ENCODE peak calls at places on chromosomes 12 and 14, in ten cellular contexts. M, W, Z, T, U, Y, K, V, J and C are unnamed samples.

GRCh38 chr14:20472566-20473206 is 3.5 kb downstream of the PNP start:
- DNase-seq in M (no peak), W (no peak), Z (no peak), T (no peak), U (no peak), Y (no peak), K (no peak), V (no peak), J (no peak), C (no peak)

GRCh38 chr12:111546758-111547383 is 52.2 kb downstream of the ATXN2 start:
- DNase-seq in M (no peak), W (no peak), Z (no peak), T (no peak), U (peak), Y (no peak), K (no peak), V (no peak), J (peak), C (no peak)

GRCh38 chr14:101820283-101820798 is 58.8 kb downstream of the PPP2R5C start:
- DNase-seq in M (no peak), W (no peak), Z (no peak), T (no peak), U (peak), Y (no peak), K (no peak), V (no peak), J (no peak), C (no peak)

GRCh38 chr12:10528150-10528953 is 22.7 kb downstream of the EIF2S3B start:
- DNase-seq in M (peak), W (no peak), Z (no peak), T (no peak), U (no peak), Y (no peak), K (no peak), V (no peak), J (no peak), C (no peak)

GRCh38 chr14:71532349-71532748 is 399.9 kb upstream of the RGS6 start:
- DNase-seq in M (no peak), W (no peak), Z (no peak), T (peak), U (no peak), Y (no peak), K (peak), V (peak), J (no peak), C (no peak)

GRCh38 chr12:65603428-65604351 is 220.6 kb upstream of the HMGA2 start:
- DNase-seq in M (peak), W (peak), Z (no peak), T (no peak), U (no peak), Y (peak), K (peak), V (peak), J (peak), C (peak)

GRCh38 chr14:91292476-91292875 is 48.0 kb upstream of the GPR68 start:
- DNase-seq in M (no peak), W (no peak), Z (no peak), T (no peak), U (no peak), Y (no peak), K (no peak), V (no peak), J (no peak), C (no peak)

GRCh38 chr14:59333235-59333634 is 131.9 kb downstream of the GPR135 start:
- DNase-seq in M (no peak), W (no peak), Z (no peak), T (no peak), U (no peak), Y (no peak), K (no peak), V (no peak), J (no peak), C (no peak)

GRCh38 chr14:39033371-39033770 is 69.7 kb downstream of the SEC23A start:
- DNase-seq in M (no peak), W (no peak), Z (no peak), T (no peak), U (no peak), Y (no peak), K (no peak), V (no peak), J (peak), C (no peak)

GRCh38 chr14:104133496-104133895 is 4.9 kb upstream of the KIF26A start:
- DNase-seq in M (no peak), W (no peak), Z (no peak), T (no peak), U (no peak), Y (no peak), K (no peak), V (no peak), J (no peak), C (no peak)

GRCh38 chr14:31930493-31931225 is 146.4 kb upstream of the ARHGAP5 start:
- DNase-seq in M (no peak), W (no peak), Z (no peak), T (no peak), U (no peak), Y (no peak), K (no peak), V (peak), J (peak), C (no peak)

GRCh38 chr12:13230500-13230899 is 34.0 kb downstream of the EMP1 start:
- DNase-seq in M (no peak), W (no peak), Z (no peak), T (no peak), U (no peak), Y (no peak), K (no peak), V (peak), J (no peak), C (no peak)

GRCh38 chr12:31896514-31897039 is 62.6 kb upstream of the RESF1 start:
- DNase-seq in M (no peak), W (peak), Z (peak), T (no peak), U (peak), Y (peak), K (no peak), V (no peak), J (no peak), C (no peak)

GRCh38 chr12:19967001-19967400 is 401.3 kb upstream of the PDE3A start:
- DNase-seq in M (no peak), W (no peak), Z (no peak), T (no peak), U (no peak), Y (no peak), K (no peak), V (no peak), J (no peak), C (no peak)

GRCh38 chr12:91091916-91092715 is 19.2 kb downstream of the LUM start:
- DNase-seq in M (no peak), W (no peak), Z (no peak), T (no peak), U (no peak), Y (no peak), K (no peak), V (no peak), J (no peak), C (no peak)

GRCh38 chr12:69704357-69704756 is 5.3 kb upstream of the BEST3 start:
- DNase-seq in M (no peak), W (no peak), Z (no peak), T (no peak), U (no peak), Y (no peak), K (no peak), V (no peak), J (no peak), C (no peak)

GRCh38 chr12:50925342-50925651 is 27.0 kb upstream of the HIGD1C start:
- DNase-seq in M (peak), W (no peak), Z (no peak), T (no peak), U (no peak), Y (peak), K (no peak), V (no peak), J (no peak), C (peak)

GRCh38 chr14:54796961-54797360 is 105.7 kb downstream of the GCH1 start:
- DNase-seq in M (no peak), W (peak), Z (no peak), T (no peak), U (no peak), Y (no peak), K (no peak), V (peak), J (peak), C (no peak)

GRCh38 chr12:6092784-6093722 is 31.4 kb downstream of the VWF start:
- DNase-seq in M (no peak), W (peak), Z (no peak), T (no peak), U (no peak), Y (peak), K (peak), V (peak), J (peak), C (no peak)

GRCh38 chr14:72165151-72165715 is 233.0 kb downstream of the RGS6 start:
- DNase-seq in M (no peak), W (no peak), Z (no peak), T (no peak), U (no peak), Y (no peak), K (no peak), V (no peak), J (no peak), C (no peak)

GRCh38 chr12:75137896-75138295 is 71.7 kb downstream of the KCNC2 start:
- DNase-seq in M (no peak), W (no peak), Z (no peak), T (no peak), U (no peak), Y (no peak), K (no peak), V (no peak), J (peak), C (no peak)

GRCh38 chr12:77032406-77032805 is 33.0 kb downstream of the E2F7 start:
- DNase-seq in M (no peak), W (no peak), Z (no peak), T (no peak), U (no peak), Y (no peak), K (no peak), V (peak), J (peak), C (no peak)